ENCODE peak calls at places on chromosomes 13 and 19, in five cellular contexts. H is CD4-positive, alpha-beta memory T cell; J is sciatic nerve; Y is HS-5; Q is heart left ventricle. N is an unnamed sample.

GRCh38 chr13:41107584-41108014 is 25.0 kb downstream of the KBTBD6 start:
- DNase-seq in H (no peak), J (no peak), Y (no peak), Q (no peak), N (no peak)

GRCh38 chr19:15323496-15324235 is 8.7 kb downstream of the BRD4 start:
- DNase-seq in H (no peak), J (no peak), Y (no peak), Q (no peak), N (no peak)

GRCh38 chr19:4368128-4368820 is 24.9 kb downstream of the MPND start:
- DNase-seq in H (no peak), J (no peak), Y (no peak), Q (no peak), N (no peak)

GRCh38 chr19:45953676-45954075 is 20.0 kb downstream of the NOVA2 start:
- DNase-seq in H (no peak), J (no peak), Y (peak), Q (no peak), N (no peak)

GRCh38 chr19:50537769-50538230 is 24.1 kb upstream of the ASPDH start:
- DNase-seq in H (peak), J (peak), Y (peak), Q (peak), N (peak)

GRCh38 chr13:106133025-106133424 is 402.4 kb downstream of the EFNB2 start:
- DNase-seq in H (no peak), J (no peak), Y (no peak), Q (no peak), N (no peak)

GRCh38 chr19:46116121-46116520 is 8.4 kb downstream of the IGFL3 start:
- DNase-seq in H (no peak), J (no peak), Y (no peak), Q (no peak), N (no peak)

GRCh38 chr13:51761638-51762350 is 42.2 kb downstream of the DHRS12 start:
- DNase-seq in H (no peak), J (no peak), Y (no peak), Q (no peak), N (no peak)

GRCh38 chr19:15124572-15125231 is 17.5 kb downstream of the SYDE1 start:
- DNase-seq in H (no peak), J (peak), Y (no peak), Q (no peak), N (no peak)

GRCh38 chr19:48719263-48720171 is at the start of gene MAMSTR:
- DNase-seq in H (no peak), J (peak), Y (no peak), Q (peak), N (no peak)

GRCh38 chr13:48896312-48896711 is 79.4 kb upstream of the FNDC3A start:
- DNase-seq in H (no peak), J (no peak), Y (no peak), Q (no peak), N (no peak)

GRCh38 chr13:96817336-96817941 is 176.8 kb downstream of the OXGR1 start:
- DNase-seq in H (no peak), J (no peak), Y (no peak), Q (no peak), N (peak)

GRCh38 chr19:13262450-13262849 is 112.2 kb downstream of the IER2 start:
- DNase-seq in H (peak), J (no peak), Y (peak), Q (no peak), N (no peak)

N was measured in HCT116.